ENCODE peak calls at places on chromosomes 16 and 17, in nine cellular contexts. One of them, this sample, is unnamed.

GRCh38 chr17:50779747-50780363 is 12.5 kb upstream of the ANKRD40CL start:
- DNase-seq in A549: no peak
- DNase-seq in neural progenitor cell: no peak
- DNase-seq in left lung: no peak
- DNase-seq in dorsolateral prefrontal cortex: no peak
- DNase-seq in psoas muscle: no peak
- DNase-seq in GM10248: no peak
- DNase-seq in tibial artery: no peak
- DNase-seq in fibroblast of pulmonary artery: no peak
- DNase-seq in this sample: no peak

GRCh38 chr16:16175296-16175695 is 48.0 kb downstream of the ABCC6 start:
- DNase-seq in A549: no peak
- DNase-seq in neural progenitor cell: no peak
- DNase-seq in left lung: no peak
- DNase-seq in dorsolateral prefrontal cortex: no peak
- DNase-seq in psoas muscle: no peak
- DNase-seq in GM10248: no peak
- DNase-seq in tibial artery: no peak
- DNase-seq in fibroblast of pulmonary artery: no peak
- DNase-seq in this sample: no peak

GRCh38 chr17:65954148-65954449 is 237.8 kb downstream of the CEP112 start:
- DNase-seq in A549: no peak
- DNase-seq in neural progenitor cell: no peak
- DNase-seq in left lung: no peak
- DNase-seq in dorsolateral prefrontal cortex: no peak
- DNase-seq in psoas muscle: no peak
- DNase-seq in GM10248: no peak
- DNase-seq in tibial artery: no peak
- DNase-seq in fibroblast of pulmonary artery: no peak
- DNase-seq in this sample: no peak

GRCh38 chr17:3544365-3544764 is 13.2 kb downstream of the TRPV3 start:
- DNase-seq in A549: no peak
- DNase-seq in neural progenitor cell: no peak
- DNase-seq in left lung: no peak
- DNase-seq in dorsolateral prefrontal cortex: no peak
- DNase-seq in psoas muscle: no peak
- DNase-seq in GM10248: no peak
- DNase-seq in tibial artery: no peak
- DNase-seq in fibroblast of pulmonary artery: no peak
- DNase-seq in this sample: no peak

GRCh38 chr17:17739388-17740066 is 58.3 kb downstream of the RAI1 start:
- DNase-seq in A549: peak
- DNase-seq in neural progenitor cell: peak
- DNase-seq in left lung: peak
- DNase-seq in dorsolateral prefrontal cortex: peak
- DNase-seq in psoas muscle: no peak
- DNase-seq in GM10248: no peak
- DNase-seq in tibial artery: no peak
- DNase-seq in fibroblast of pulmonary artery: peak
- DNase-seq in this sample: no peak

GRCh38 chr17:54903375-54903774 is 2.7 kb downstream of the TOM1L1 start:
- DNase-seq in A549: peak
- DNase-seq in neural progenitor cell: no peak
- DNase-seq in left lung: peak
- DNase-seq in dorsolateral prefrontal cortex: no peak
- DNase-seq in psoas muscle: peak
- DNase-seq in GM10248: no peak
- DNase-seq in tibial artery: no peak
- DNase-seq in fibroblast of pulmonary artery: no peak
- DNase-seq in this sample: no peak

GRCh38 chr17:61803216-61803615 is 60.1 kb downstream of the BRIP1 start:
- DNase-seq in A549: no peak
- DNase-seq in neural progenitor cell: no peak
- DNase-seq in left lung: no peak
- DNase-seq in dorsolateral prefrontal cortex: no peak
- DNase-seq in psoas muscle: no peak
- DNase-seq in GM10248: no peak
- DNase-seq in tibial artery: no peak
- DNase-seq in fibroblast of pulmonary artery: no peak
- DNase-seq in this sample: no peak

GRCh38 chr17:58094118-58094517 is 10.9 kb downstream of the DYNLL2 start:
- DNase-seq in A549: no peak
- DNase-seq in neural progenitor cell: no peak
- DNase-seq in left lung: no peak
- DNase-seq in dorsolateral prefrontal cortex: no peak
- DNase-seq in psoas muscle: no peak
- DNase-seq in GM10248: no peak
- DNase-seq in tibial artery: no peak
- DNase-seq in fibroblast of pulmonary artery: no peak
- DNase-seq in this sample: no peak

GRCh38 chr17:47927821-47928400 is 13.5 kb upstream of the PNPO start:
- DNase-seq in A549: no peak
- DNase-seq in neural progenitor cell: no peak
- DNase-seq in left lung: no peak
- DNase-seq in dorsolateral prefrontal cortex: no peak
- DNase-seq in psoas muscle: no peak
- DNase-seq in GM10248: no peak
- DNase-seq in tibial artery: no peak
- DNase-seq in fibroblast of pulmonary artery: no peak
- DNase-seq in this sample: no peak

GRCh38 chr16:9047689-9048301 is 43.6 kb upstream of the HAPSTR1 start:
- DNase-seq in A549: peak
- DNase-seq in neural progenitor cell: peak
- DNase-seq in left lung: peak
- DNase-seq in dorsolateral prefrontal cortex: peak
- DNase-seq in psoas muscle: peak
- DNase-seq in GM10248: peak
- DNase-seq in tibial artery: peak
- DNase-seq in fibroblast of pulmonary artery: peak
- DNase-seq in this sample: no peak

GRCh38 chr16:9124444-9124843 is 33.0 kb downstream of the HAPSTR1 start:
- DNase-seq in A549: no peak
- DNase-seq in neural progenitor cell: no peak
- DNase-seq in left lung: no peak
- DNase-seq in dorsolateral prefrontal cortex: no peak
- DNase-seq in psoas muscle: no peak
- DNase-seq in GM10248: no peak
- DNase-seq in tibial artery: no peak
- DNase-seq in fibroblast of pulmonary artery: no peak
- DNase-seq in this sample: no peak

GRCh38 chr17:61219460-61219859 is 180.2 kb upstream of the TBX2 start:
- DNase-seq in A549: no peak
- DNase-seq in neural progenitor cell: no peak
- DNase-seq in left lung: no peak
- DNase-seq in dorsolateral prefrontal cortex: no peak
- DNase-seq in psoas muscle: no peak
- DNase-seq in GM10248: no peak
- DNase-seq in tibial artery: peak
- DNase-seq in fibroblast of pulmonary artery: peak
- DNase-seq in this sample: no peak

GRCh38 chr17:78330570-78331224 is 29.2 kb downstream of the SOCS3 start:
- DNase-seq in A549: peak
- DNase-seq in neural progenitor cell: no peak
- DNase-seq in left lung: peak
- DNase-seq in dorsolateral prefrontal cortex: no peak
- DNase-seq in psoas muscle: peak
- DNase-seq in GM10248: no peak
- DNase-seq in tibial artery: no peak
- DNase-seq in fibroblast of pulmonary artery: no peak
- DNase-seq in this sample: no peak

GRCh38 chr17:75319818-75320691 is 30.8 kb upstream of the SLC25A19 start:
- DNase-seq in A549: no peak
- DNase-seq in neural progenitor cell: no peak
- DNase-seq in left lung: no peak
- DNase-seq in dorsolateral prefrontal cortex: no peak
- DNase-seq in psoas muscle: no peak
- DNase-seq in GM10248: peak
- DNase-seq in tibial artery: no peak
- DNase-seq in fibroblast of pulmonary artery: peak
- DNase-seq in this sample: no peak

GRCh38 chr17:10799407-10799806 is 4.5 kb downstream of the TMEM238L start:
- DNase-seq in A549: no peak
- DNase-seq in neural progenitor cell: no peak
- DNase-seq in left lung: no peak
- DNase-seq in dorsolateral prefrontal cortex: no peak
- DNase-seq in psoas muscle: no peak
- DNase-seq in GM10248: no peak
- DNase-seq in tibial artery: no peak
- DNase-seq in fibroblast of pulmonary artery: no peak
- DNase-seq in this sample: no peak

GRCh38 chr17:10798332-10798749 is 5.6 kb downstream of the TMEM238L start:
- DNase-seq in A549: no peak
- DNase-seq in neural progenitor cell: no peak
- DNase-seq in left lung: no peak
- DNase-seq in dorsolateral prefrontal cortex: no peak
- DNase-seq in psoas muscle: no peak
- DNase-seq in GM10248: no peak
- DNase-seq in tibial artery: no peak
- DNase-seq in fibroblast of pulmonary artery: no peak
- DNase-seq in this sample: no peak

GRCh38 chr17:10793256-10793655 is 10.6 kb downstream of the TMEM238L start:
- DNase-seq in A549: no peak
- DNase-seq in neural progenitor cell: no peak
- DNase-seq in left lung: no peak
- DNase-seq in dorsolateral prefrontal cortex: no peak
- DNase-seq in psoas muscle: no peak
- DNase-seq in GM10248: no peak
- DNase-seq in tibial artery: no peak
- DNase-seq in fibroblast of pulmonary artery: no peak
- DNase-seq in this sample: no peak

GRCh38 chr17:10798910-10799309 is 5.0 kb downstream of the TMEM238L start:
- DNase-seq in A549: no peak
- DNase-seq in neural progenitor cell: no peak
- DNase-seq in left lung: no peak
- DNase-seq in dorsolateral prefrontal cortex: no peak
- DNase-seq in psoas muscle: no peak
- DNase-seq in GM10248: no peak
- DNase-seq in tibial artery: no peak
- DNase-seq in fibroblast of pulmonary artery: no peak
- DNase-seq in this sample: no peak

GRCh38 chr17:10797848-10798328 is 6.0 kb downstream of the TMEM238L start:
- DNase-seq in A549: no peak
- DNase-seq in neural progenitor cell: no peak
- DNase-seq in left lung: no peak
- DNase-seq in dorsolateral prefrontal cortex: no peak
- DNase-seq in psoas muscle: no peak
- DNase-seq in GM10248: no peak
- DNase-seq in tibial artery: no peak
- DNase-seq in fibroblast of pulmonary artery: no peak
- DNase-seq in this sample: no peak
- TF ChIP-seq CTCF in A549: no peak
- TF ChIP-seq CTCF in neural progenitor cell: no peak
- TF ChIP-seq CTCF in left lung: no peak
- TF ChIP-seq CTCF in dorsolateral prefrontal cortex: no peak
- TF ChIP-seq CTCF in psoas muscle: no peak
- TF ChIP-seq CTCF in GM10248: no peak
- TF ChIP-seq CTCF in tibial artery: no peak
- TF ChIP-seq CTCF in fibroblast of pulmonary artery: no peak
- TF ChIP-seq CTCF in this sample: no peak

GRCh38 chr17:82153745-82154375 is 55.8 kb upstream of the FASN start:
- DNase-seq in A549: peak
- DNase-seq in neural progenitor cell: peak
- DNase-seq in left lung: peak
- DNase-seq in dorsolateral prefrontal cortex: peak
- DNase-seq in psoas muscle: peak
- DNase-seq in GM10248: peak
- DNase-seq in tibial artery: peak
- DNase-seq in fibroblast of pulmonary artery: peak
- DNase-seq in this sample: peak
- TF ChIP-seq CTCF in A549: peak
- TF ChIP-seq CTCF in neural progenitor cell: peak
- TF ChIP-seq CTCF in left lung: peak
- TF ChIP-seq CTCF in dorsolateral prefrontal cortex: peak
- TF ChIP-seq CTCF in psoas muscle: peak
- TF ChIP-seq CTCF in GM10248: peak
- TF ChIP-seq CTCF in tibial artery: peak
- TF ChIP-seq CTCF in fibroblast of pulmonary artery: peak
- TF ChIP-seq CTCF in this sample: peak

DNA sequence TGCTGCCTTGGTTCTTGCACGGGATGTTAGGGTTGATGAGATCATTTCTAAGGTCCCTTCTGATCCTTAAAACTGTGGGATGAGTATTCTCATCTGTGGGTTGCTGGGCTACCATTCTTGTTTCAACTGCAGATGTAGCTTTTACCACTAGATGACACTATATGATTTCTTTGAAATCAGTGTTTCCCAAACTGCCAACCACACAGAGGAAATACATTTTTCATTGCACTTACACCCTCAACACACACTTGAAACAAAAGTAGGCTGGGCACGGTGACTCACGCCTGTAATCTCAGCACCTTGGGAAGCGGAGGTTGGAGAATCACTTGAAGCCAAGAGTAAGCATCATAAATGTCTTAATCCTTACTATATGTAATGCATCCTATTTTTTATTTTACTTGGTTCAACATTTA is 15.3 kb downstream of the LCMT1 start:
- DNase-seq in A549: peak
- DNase-seq in neural progenitor cell: no peak
- DNase-seq in left lung: peak
- DNase-seq in dorsolateral prefrontal cortex: peak
- DNase-seq in psoas muscle: no peak
- DNase-seq in GM10248: no peak
- DNase-seq in tibial artery: no peak
- DNase-seq in fibroblast of pulmonary artery: peak
- DNase-seq in this sample: no peak
- TF ChIP-seq CTCF in A549: peak
- TF ChIP-seq CTCF in neural progenitor cell: peak
- TF ChIP-seq CTCF in left lung: peak
- TF ChIP-seq CTCF in dorsolateral prefrontal cortex: peak
- TF ChIP-seq CTCF in psoas muscle: peak
- TF ChIP-seq CTCF in GM10248: peak
- TF ChIP-seq CTCF in tibial artery: peak
- TF ChIP-seq CTCF in fibroblast of pulmonary artery: peak
- TF ChIP-seq CTCF in this sample: no peak

GRCh38 chr17:28370035-28370743 is at the start of gene VTN:
- DNase-seq in A549: peak
- DNase-seq in neural progenitor cell: peak
- DNase-seq in left lung: no peak
- DNase-seq in dorsolateral prefrontal cortex: no peak
- DNase-seq in psoas muscle: peak
- DNase-seq in GM10248: no peak
- DNase-seq in tibial artery: peak
- DNase-seq in fibroblast of pulmonary artery: peak
- DNase-seq in this sample: no peak

GRCh38 chr17:28368915-28369683 is 1.0 kb downstream of the VTN start:
- DNase-seq in A549: no peak
- DNase-seq in neural progenitor cell: no peak
- DNase-seq in left lung: no peak
- DNase-seq in dorsolateral prefrontal cortex: no peak
- DNase-seq in psoas muscle: no peak
- DNase-seq in GM10248: no peak
- DNase-seq in tibial artery: no peak
- DNase-seq in fibroblast of pulmonary artery: no peak
- DNase-seq in this sample: no peak

GRCh38 chr17:28370744-28371103 is 617 bp upstream of the VTN start:
- DNase-seq in A549: no peak
- DNase-seq in neural progenitor cell: no peak
- DNase-seq in left lung: no peak
- DNase-seq in dorsolateral prefrontal cortex: no peak
- DNase-seq in psoas muscle: no peak
- DNase-seq in GM10248: no peak
- DNase-seq in tibial artery: no peak
- DNase-seq in fibroblast of pulmonary artery: no peak
- DNase-seq in this sample: no peak

GRCh38 chr17:28368306-28368831 is 1.7 kb downstream of the VTN start:
- DNase-seq in A549: no peak
- DNase-seq in neural progenitor cell: no peak
- DNase-seq in left lung: no peak
- DNase-seq in dorsolateral prefrontal cortex: no peak
- DNase-seq in psoas muscle: no peak
- DNase-seq in GM10248: no peak
- DNase-seq in tibial artery: no peak
- DNase-seq in fibroblast of pulmonary artery: no peak
- DNase-seq in this sample: no peak

GRCh38 chr17:28369684-28370034 is 448 bp downstream of the VTN start:
- DNase-seq in A549: no peak
- DNase-seq in neural progenitor cell: no peak
- DNase-seq in left lung: no peak
- DNase-seq in dorsolateral prefrontal cortex: no peak
- DNase-seq in psoas muscle: no peak
- DNase-seq in GM10248: no peak
- DNase-seq in tibial artery: no peak
- DNase-seq in fibroblast of pulmonary artery: no peak
- DNase-seq in this sample: no peak
- TF ChIP-seq CTCF in A549: no peak
- TF ChIP-seq CTCF in neural progenitor cell: no peak
- TF ChIP-seq CTCF in left lung: no peak
- TF ChIP-seq CTCF in dorsolateral prefrontal cortex: no peak
- TF ChIP-seq CTCF in psoas muscle: no peak
- TF ChIP-seq CTCF in GM10248: no peak
- TF ChIP-seq CTCF in tibial artery: no peak
- TF ChIP-seq CTCF in fibroblast of pulmonary artery: no peak
- TF ChIP-seq CTCF in this sample: no peak

This sample was measured in natural killer cell.